ENCODE peak calls at places on chromosomes 5 and 9, in nine cellular contexts. S is lower lobe of right lung, M is psoas muscle, Z is ascending aorta, F is kidney epithelial cell, J is K562, R is breast epithelium, Q is OCI-LY7, X is body of pancreas. Y is an unnamed sample.

GRCh38 chr5:57664700-57665099 is 182.1 kb upstream of the ACTBL2 start:
- DNase-seq in S (no peak), M (no peak), Z (no peak), F (no peak), J (no peak), R (no peak), Q (no peak), X (no peak), Y (no peak)

GRCh38 chr5:959581-960531 is 48.7 kb upstream of the NKD2 start:
- DNase-seq in S (no peak), M (peak; percentile 46), Z (no peak), F (no peak), J (no peak), R (no peak), Q (no peak), X (no peak), Y (peak; percentile 68)

GRCh38 chr5:13214182-13214581 is 730.3 kb downstream of the DNAH5 start:
- DNase-seq in S (no peak), M (no peak), Z (no peak), F (no peak), J (no peak), R (no peak), Q (no peak), X (no peak), Y (no peak)

GRCh38 chr9:134290603-134291451 is 35.4 kb upstream of the RXRA start:
- DNase-seq in S (peak; percentile 22), M (peak; percentile 28), Z (no peak), F (no peak), J (no peak), R (no peak), Q (no peak), X (no peak), Y (no peak)

GRCh38 chr9:107613314-107613713 is 123.7 kb upstream of the KLF4 start:
- DNase-seq in S (no peak), M (no peak), Z (no peak), F (no peak), J (no peak), R (no peak), Q (no peak), X (no peak), Y (no peak)

GRCh38 chr5:11785771-11786342 is 118.4 kb downstream of the CTNND2 start:
- DNase-seq in S (no peak), M (no peak), Z (no peak), F (no peak), J (no peak), R (no peak), Q (no peak), X (peak; percentile 31), Y (no peak)

GRCh38 chr9:132614324-132614723 is 31.9 kb downstream of the BARHL1 start:
- DNase-seq in S (no peak), M (no peak), Z (no peak), F (no peak), J (no peak), R (no peak), Q (no peak), X (no peak), Y (no peak)

GRCh38 chr5:116543501-116543900 is 31.1 kb downstream of the SEMA6A start:
- DNase-seq in S (no peak), M (no peak), Z (no peak), F (no peak), J (no peak), R (no peak), Q (no peak), X (no peak), Y (no peak)

GRCh38 chr9:109956811-109957440 is 176.9 kb downstream of the PALM2AKAP2 start:
- DNase-seq in S (no peak), M (no peak), Z (no peak), F (no peak), J (no peak), R (no peak), Q (no peak), X (no peak), Y (no peak)

GRCh38 chr5:176575066-176575465 is 25.9 kb downstream of the CDHR2 start:
- DNase-seq in S (no peak), M (no peak), Z (no peak), F (no peak), J (no peak), R (no peak), Q (no peak), X (no peak), Y (no peak)

GRCh38 chr9:101513351-101513750 is 20.3 kb upstream of the RNF20 start:
- DNase-seq in S (no peak), M (no peak), Z (no peak), F (no peak), J (no peak), R (no peak), Q (no peak), X (no peak), Y (no peak)

GRCh38 chr9:3887121-3887797 is 361.5 kb upstream of the RFX3 start:
- DNase-seq in S (no peak), M (no peak), Z (no peak), F (no peak), J (no peak), R (no peak), Q (no peak), X (no peak), Y (no peak)

GRCh38 chr9:137499858-137500661 is 40.9 kb upstream of the NSMF start:
- DNase-seq in S (no peak), M (no peak), Z (no peak), F (no peak), J (no peak), R (no peak), Q (no peak), X (no peak), Y (no peak)

DNA sequence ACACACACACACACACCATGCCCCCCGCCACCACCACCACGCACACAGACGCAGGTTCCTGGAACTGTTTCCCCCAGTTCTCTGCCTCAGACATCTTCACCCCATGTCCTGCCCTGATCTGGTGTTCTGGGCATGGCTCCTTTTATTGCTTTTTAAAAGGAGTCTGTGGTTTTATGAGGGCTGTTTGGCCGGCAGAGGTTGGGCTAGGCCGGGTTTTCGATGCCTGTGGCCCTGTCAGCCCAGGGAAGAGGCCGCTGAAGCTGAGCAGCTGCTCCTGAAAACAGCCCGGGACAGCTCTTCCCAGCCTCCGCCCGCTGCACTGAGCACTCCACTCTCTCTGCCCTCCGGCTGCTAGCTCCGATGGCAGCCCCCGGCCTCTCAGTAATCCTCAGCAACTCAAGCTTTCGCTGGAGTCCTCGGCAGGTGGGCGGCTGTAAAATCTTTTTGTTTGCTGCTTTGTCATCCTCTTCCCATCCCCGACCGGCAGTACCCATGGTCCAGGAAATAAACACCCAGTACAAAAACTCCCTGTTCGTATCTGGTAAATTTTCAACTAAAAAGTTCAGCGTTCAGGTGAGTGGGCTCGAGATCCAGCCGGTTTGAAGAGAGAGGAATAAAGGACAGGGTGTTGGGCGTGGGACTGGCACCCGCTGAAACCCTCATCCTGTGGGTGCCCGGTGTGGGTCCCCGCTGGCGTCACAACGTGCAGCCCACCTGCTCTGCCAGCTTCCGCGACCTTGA is 103.0 kb upstream of the ERCC6L2 start:
- DNase-seq in S (no peak), M (no peak), Z (no peak), F (no peak), J (no peak), R (no peak), Q (no peak), X (peak; percentile 24), Y (peak; percentile 70)
- TF ChIP-seq CTCF in S (no peak), M (no peak), Z (no peak), F (no peak), J (no peak), R (no peak), Q (no peak), X (no peak), Y (no peak)

GRCh38 chr5:169197343-169197742 is 103.6 kb downstream of the SLIT3 start:
- DNase-seq in S (no peak), M (no peak), Z (no peak), F (no peak), J (no peak), R (peak; percentile 36), Q (no peak), X (peak; percentile 52), Y (no peak)
- TF ChIP-seq CTCF in S (peak; percentile 26), M (no peak), Z (no peak), F (peak; percentile 13), J (no peak), R (peak; percentile 54), Q (no peak), X (peak; percentile 63), Y (peak; percentile 19)

DNA sequence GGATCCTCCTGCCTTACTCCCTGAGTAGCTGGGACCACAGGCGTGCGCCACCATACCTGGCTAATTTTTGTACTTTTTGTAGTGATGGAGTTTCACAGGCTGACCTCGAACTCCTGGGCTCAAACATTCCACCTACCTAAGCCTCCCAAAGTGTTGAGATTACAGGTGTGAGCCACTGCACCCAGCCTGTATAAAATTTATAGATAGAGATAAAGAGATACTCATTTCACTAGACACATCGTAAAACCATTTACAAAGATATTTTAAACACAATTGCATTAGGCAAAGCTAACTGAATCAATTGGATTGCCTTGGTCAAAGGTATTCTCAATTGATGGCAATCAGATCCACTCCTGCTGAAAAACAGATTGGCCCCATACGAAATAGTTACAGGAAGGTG is 52.0 kb downstream of the PDE6A start:
- DNase-seq in S (no peak), M (no peak), Z (no peak), F (no peak), J (no peak), R (no peak), Q (no peak), X (no peak), Y (no peak)
- TF ChIP-seq CTCF in S (no peak), M (no peak), Z (no peak), F (no peak), J (no peak), R (no peak), Q (no peak), X (no peak), Y (no peak)

GRCh38 chr5:152379331-152379730 is 25.7 kb downstream of the NMUR2 start:
- DNase-seq in S (no peak), M (no peak), Z (no peak), F (no peak), J (no peak), R (no peak), Q (no peak), X (no peak), Y (no peak)
- TF ChIP-seq CTCF in S (no peak), M (no peak), Z (no peak), F (no peak), J (no peak), R (no peak), Q (no peak), X (no peak), Y (no peak)